ENCODE peak calls at places on chromosomes 7 and 10, in four cellular contexts. G, M, D and W are unnamed samples.
A peak's percentile ranks its signal among the peaks of the same experiment; 100 is the strongest.

GRCh38 chr10:75959209-75959608 is 527.8 kb downstream of the LRMDA start:
- DNase-seq in G (peak; percentile 58), M (no peak), D (no peak), W (peak; percentile 51)

GRCh38 chr10:117425908-117426566 is 50.8 kb upstream of the PDZD8 start:
- DNase-seq in G (no peak), M (no peak), D (no peak), W (no peak)

GRCh38 chr7:2203551-2204300 is 29.0 kb downstream of the MAD1L1 start:
- DNase-seq in G (no peak), M (no peak), D (no peak), W (no peak)

GRCh38 chr7:25391295-25391861 is 163.1 kb upstream of the NPVF start:
- DNase-seq in G (no peak), M (no peak), D (peak; percentile 23), W (no peak)

GRCh38 chr7:106858618-106859532 is 6.2 kb upstream of the PIK3CG start:
- DNase-seq in G (peak; percentile 35), M (peak; percentile 67), D (peak; percentile 99), W (no peak)

GRCh38 chr7:103929808-103930415 is 59.5 kb downstream of the RELN start:
- DNase-seq in G (no peak), M (no peak), D (no peak), W (no peak)

GRCh38 chr10:30434273-30435067 is 486 bp downstream of the MAP3K8 start:
- DNase-seq in G (peak; percentile 72), M (peak; percentile 89), D (peak; percentile 79), W (no peak)

GRCh38 chr10:17882557-17882956 is 69.2 kb upstream of the SLC39A12 start:
- DNase-seq in G (no peak), M (no peak), D (no peak), W (no peak)

GRCh38 chr7:100546129-100546867 is 7.3 kb downstream of the AGFG2 start:
- DNase-seq in G (peak; percentile 90), M (no peak), D (no peak), W (no peak)

GRCh38 chr7:116711790-116712189 is 39.8 kb downstream of the MET start:
- DNase-seq in G (no peak), M (no peak), D (no peak), W (no peak)

GRCh38 chr10:82942572-82943091 is 1067.6 kb downstream of the NRG3 start:
- DNase-seq in G (no peak), M (peak; percentile 20), D (no peak), W (no peak)

GRCh38 chr10:120948889-120949382 is 97.8 kb downstream of the WDR11 start:
- DNase-seq in G (no peak), M (peak; percentile 75), D (peak; percentile 62), W (no peak)

GRCh38 chr7:30467275-30467674 is 11.3 kb downstream of the NOD1 start:
- DNase-seq in G (no peak), M (no peak), D (no peak), W (no peak)

GRCh38 chr7:30465342-30466170 is 13.0 kb downstream of the NOD1 start:
- DNase-seq in G (peak; percentile 50), M (no peak), D (no peak), W (no peak)

GRCh38 chr7:30466266-30466665 is 12.3 kb downstream of the NOD1 start:
- DNase-seq in G (no peak), M (no peak), D (no peak), W (no peak)

GRCh38 chr7:30463400-30464145 is 15.0 kb downstream of the NOD1 start:
- DNase-seq in G (no peak), M (no peak), D (no peak), W (no peak)

GRCh38 chr7:30464231-30464660 is 14.3 kb downstream of the NOD1 start:
- DNase-seq in G (no peak), M (no peak), D (no peak), W (no peak)
- H3K4me1 ChIP-seq in G (peaks cover 26% of the 10 kb centered on the region), M (peaks cover 87% of the 10 kb centered on the region), D (peaks cover under 1% of the 10 kb centered on the region), W (peaks cover 10% of the 10 kb centered on the region)

GRCh38 chr10:1074063-1074747 is 18.0 kb downstream of the WDR37 start:
- DNase-seq in G (no peak), M (no peak), D (no peak), W (no peak)
- TF ChIP-seq CTCF in G (no peak), M (no peak), D (peak; percentile 29), W (peak; percentile 39)

GRCh38 chr10:97182327-97182990 is 3.3 kb downstream of the SLIT1 start:
- DNase-seq in G (no peak), M (no peak), D (no peak), W (no peak)

GRCh38 chr10:97179731-97180366 is 5.9 kb downstream of the SLIT1 start:
- DNase-seq in G (no peak), M (no peak), D (no peak), W (no peak)

GRCh38 chr10:97180367-97180763 is 5.4 kb downstream of the SLIT1 start:
- DNase-seq in G (no peak), M (no peak), D (no peak), W (no peak)

GRCh38 chr10:97179311-97179710 is 6.4 kb downstream of the SLIT1 start:
- DNase-seq in G (no peak), M (no peak), D (no peak), W (no peak)

DNA sequence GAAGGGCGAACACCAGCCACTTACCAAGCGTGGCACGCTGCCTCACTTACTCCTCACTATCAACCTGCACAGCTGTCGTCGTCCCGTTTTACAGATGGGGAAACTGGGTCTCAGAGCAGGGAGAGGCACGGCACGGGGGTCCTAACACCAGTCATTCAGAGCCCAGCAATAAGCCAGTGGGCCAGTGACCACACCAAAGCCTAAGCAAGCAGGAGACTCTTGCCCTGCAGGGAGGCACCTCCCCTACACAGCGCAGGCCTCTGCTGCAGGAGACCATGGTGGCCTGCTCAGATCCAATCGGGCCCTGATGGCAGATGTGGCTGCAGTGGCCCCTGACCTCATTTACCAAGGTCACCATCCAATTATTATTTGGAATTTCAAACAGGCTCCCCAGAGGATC is 4.8 kb downstream of the SLIT1 start:
- DNase-seq in G (no peak), M (no peak), D (no peak), W (no peak)
- H3K27me3 ChIP-seq in G (peaks cover 56% of the 10 kb centered on the region), M (peaks cover 98% of the 10 kb centered on the region), D (peaks cover 81% of the 10 kb centered on the region), W (peaks cover 87% of the 10 kb centered on the region)

GRCh38 chr7:36275735-36276284 is 113.9 kb upstream of the ANLN start:
- DNase-seq in G (no peak), M (no peak), D (no peak), W (no peak)
- H3K4me1 ChIP-seq in G (peaks cover 56% of the 10 kb centered on the region), M (peaks cover 83% of the 10 kb centered on the region), D (no peaks in the 10 kb centered on the region), W (peaks cover 3% of the 10 kb centered on the region)

GRCh38 chr10:74543276-74543675 is 283.1 kb upstream of the KAT6B start:
- DNase-seq in G (no peak), M (no peak), D (no peak), W (no peak)

GRCh38 chr10:74539317-74539716 is 287.1 kb upstream of the KAT6B start:
- DNase-seq in G (no peak), M (no peak), D (no peak), W (no peak)

GRCh38 chr10:74541375-74541774 is 285.0 kb upstream of the KAT6B start:
- DNase-seq in G (no peak), M (no peak), D (no peak), W (no peak)

GRCh38 chr10:74544106-74544505 is 282.3 kb upstream of the KAT6B start:
- DNase-seq in G (no peak), M (no peak), D (no peak), W (no peak)

GRCh38 chr10:74542077-74542476 is 284.3 kb upstream of the KAT6B start:
- DNase-seq in G (no peak), M (no peak), D (no peak), W (peak; percentile 12)
- TF ChIP-seq CTCF in G (no peak), M (no peak), D (no peak), W (no peak)

DNA sequence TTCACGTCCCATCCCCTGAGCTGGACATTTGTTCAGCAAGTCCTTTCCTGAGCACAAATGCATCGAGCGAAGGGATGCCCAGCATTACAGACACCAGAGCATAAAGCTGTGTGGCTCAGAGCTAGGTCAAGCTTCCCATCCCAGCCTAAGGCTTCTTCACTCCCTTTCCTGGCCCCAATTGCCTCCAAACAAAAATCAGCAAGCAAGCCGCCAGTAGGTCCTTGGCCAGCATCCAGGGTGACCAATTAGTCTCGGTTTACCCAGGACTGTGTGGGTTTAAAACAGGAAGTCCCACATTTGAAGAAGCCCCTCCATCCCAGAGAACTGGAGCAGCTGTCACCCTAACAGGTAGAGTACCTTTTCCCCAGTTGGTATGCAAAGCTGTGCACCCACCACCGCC is 51.2 kb downstream of the PRKAG2 start:
- DNase-seq in G (no peak), M (no peak), D (no peak), W (no peak)
- H3K27me3 ChIP-seq in G (peaks cover 28% of the 10 kb centered on the region), M (no peaks in the 10 kb centered on the region), D (peaks cover 65% of the 10 kb centered on the region), W (peaks cover 20% of the 10 kb centered on the region)

GRCh38 chr10:132333386-132333785 is 1.4 kb downstream of the LRRC27 start:
- DNase-seq in G (no peak), M (no peak), D (no peak), W (no peak)

GRCh38 chr10:132336064-132336746 is 4.2 kb downstream of the LRRC27 start:
- DNase-seq in G (no peak), M (no peak), D (no peak), W (no peak)

GRCh38 chr10:132337019-132337418 is 5.0 kb downstream of the LRRC27 start:
- DNase-seq in G (no peak), M (no peak), D (no peak), W (no peak)

GRCh38 chr10:132334883-132335188 is 2.8 kb downstream of the LRRC27 start:
- DNase-seq in G (no peak), M (no peak), D (no peak), W (no peak)

GRCh38 chr10:132335189-132336063 is 3.4 kb downstream of the LRRC27 start:
- DNase-seq in G (no peak), M (no peak), D (peak; percentile 87), W (no peak)
- H3K4me1 ChIP-seq in G (peaks cover 8% of the 10 kb centered on the region), M (peaks cover 39% of the 10 kb centered on the region), D (peaks cover 15% of the 10 kb centered on the region), W (peaks cover 4% of the 10 kb centered on the region)